ENCODE peak calls at places on chromosome 9, in six cellular contexts. V, Q, M, T, K and I are unnamed samples.

GRCh38 chr9:135152608-135153337 is 65.3 kb downstream of the OLFM1 start:
- DNase-seq in M (no peak), V (no peak), T (peak), K (no peak), Q (peak), I (no peak)

GRCh38 chr9:135356796-135357195 is 122.8 kb upstream of the PPP1R26 start:
- DNase-seq in M (no peak), T (no peak), K (no peak), Q (no peak), V (no peak), I (no peak)

GRCh38 chr9:2853517-2853916 is 9.6 kb upstream of the PUM3 start:
- DNase-seq in K (no peak), M (no peak), T (no peak), Q (no peak), V (no peak), I (no peak)

GRCh38 chr9:88308831-88309230 is 79.4 kb upstream of the SPIN1 start:
- DNase-seq in M (no peak), K (no peak), V (no peak), T (no peak), Q (no peak), I (no peak)

GRCh38 chr9:31089822-31090221 is 1294.6 kb upstream of the ACO1 start:
- DNase-seq in T (no peak), Q (peak), M (no peak), K (no peak), V (peak), I (no peak)

GRCh38 chr9:99326112-99326916 is 104.2 kb downstream of the SEC61B start:
- DNase-seq in K (no peak), M (no peak), Q (no peak), V (no peak), T (no peak), I (no peak)

GRCh38 chr9:122226758-122227575 is 1.8 kb downstream of the LHX6 start:
- DNase-seq in K (no peak), Q (no peak), T (no peak), M (no peak), V (no peak), I (peak)

GRCh38 chr9:130331573-130331972 is 66.0 kb downstream of the HMCN2 start:
- DNase-seq in K (no peak), Q (no peak), M (no peak), V (no peak), T (no peak), I (no peak)

GRCh38 chr9:94874316-94874715 is 147.8 kb downstream of the AOPEP start:
- DNase-seq in M (no peak), V (peak), K (no peak), Q (no peak), T (no peak), I (no peak)

GRCh38 chr9:7368410-7369292 is 430.9 kb downstream of the DMAC1 start:
- DNase-seq in T (no peak), V (no peak), Q (no peak), M (no peak), K (no peak), I (no peak)

GRCh38 chr9:136732446-136733178 is 10.1 kb downstream of the LCN10 start:
- DNase-seq in Q (no peak), T (no peak), V (no peak), M (no peak), K (no peak), I (no peak)

GRCh38 chr9:96136992-96137665 is 164.8 kb downstream of the HSD17B3 start:
- DNase-seq in K (peak), V (peak), Q (no peak), T (no peak), M (no peak), I (peak)

GRCh38 chr9:128920381-128921058 is at the start of gene PHYHD1:
- DNase-seq in M (no peak), T (no peak), K (peak), V (peak), Q (no peak), I (no peak)

GRCh38 chr9:87107072-87107471 is 159.8 kb upstream of the GAS1 start:
- DNase-seq in V (peak), K (peak), M (no peak), Q (no peak), T (no peak), I (no peak)

GRCh38 chr9:17018001-17018491 is 116.8 kb upstream of the CNTLN start:
- DNase-seq in V (peak), K (no peak), T (no peak), M (no peak), Q (no peak), I (no peak)

GRCh38 chr9:98008764-98009163 is 25.6 kb downstream of the ANP32B start:
- DNase-seq in Q (no peak), V (no peak), T (no peak), M (no peak), K (no peak), I (no peak)

DNA sequence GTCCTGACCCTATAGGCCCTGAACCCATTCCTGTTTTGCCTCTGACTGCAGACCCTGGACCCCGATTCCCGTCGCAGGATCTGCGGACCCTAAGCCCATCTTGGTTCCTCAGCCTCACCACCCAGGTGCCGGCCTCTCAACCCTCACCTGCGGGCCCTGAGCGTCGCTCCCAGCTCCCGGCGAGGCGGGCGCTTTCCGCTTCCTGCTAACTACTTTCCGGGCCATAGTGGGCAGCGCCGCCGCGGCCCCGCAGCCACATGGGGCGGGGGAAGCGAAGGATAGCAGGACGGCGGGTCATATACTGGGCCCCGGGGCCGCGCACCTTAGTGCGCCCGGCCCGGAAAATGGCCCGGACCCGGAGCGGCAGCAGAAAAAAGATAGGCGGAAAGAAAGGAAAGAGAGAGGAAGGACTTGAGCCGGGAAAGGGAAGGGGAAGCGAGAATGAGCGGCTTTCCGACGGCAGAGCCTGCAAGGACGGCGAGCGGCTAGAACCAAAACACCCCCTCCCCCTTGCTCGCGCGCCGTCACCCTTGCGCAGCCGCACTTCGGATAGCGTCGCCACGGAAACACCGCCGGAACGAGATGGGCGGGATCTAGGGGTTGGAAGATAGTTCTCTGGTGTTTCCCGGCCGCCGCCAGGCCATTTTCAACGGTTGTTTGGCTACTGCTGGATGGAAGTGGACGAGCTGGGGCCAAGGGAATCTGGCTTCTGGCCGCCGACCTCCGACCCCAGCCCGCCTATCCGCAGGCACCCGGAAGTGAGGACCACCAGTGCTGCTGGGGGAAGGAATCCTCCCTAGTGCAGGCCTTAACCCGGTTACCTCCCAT is at the start of gene DCAF12:
- DNase-seq in T (peak), V (peak), K (peak), Q (peak), M (peak), I (peak)
- TF ChIP-seq CTCF in T (no peak), V (no peak), K (no peak), Q (no peak), M (no peak), I (no peak)

DNA sequence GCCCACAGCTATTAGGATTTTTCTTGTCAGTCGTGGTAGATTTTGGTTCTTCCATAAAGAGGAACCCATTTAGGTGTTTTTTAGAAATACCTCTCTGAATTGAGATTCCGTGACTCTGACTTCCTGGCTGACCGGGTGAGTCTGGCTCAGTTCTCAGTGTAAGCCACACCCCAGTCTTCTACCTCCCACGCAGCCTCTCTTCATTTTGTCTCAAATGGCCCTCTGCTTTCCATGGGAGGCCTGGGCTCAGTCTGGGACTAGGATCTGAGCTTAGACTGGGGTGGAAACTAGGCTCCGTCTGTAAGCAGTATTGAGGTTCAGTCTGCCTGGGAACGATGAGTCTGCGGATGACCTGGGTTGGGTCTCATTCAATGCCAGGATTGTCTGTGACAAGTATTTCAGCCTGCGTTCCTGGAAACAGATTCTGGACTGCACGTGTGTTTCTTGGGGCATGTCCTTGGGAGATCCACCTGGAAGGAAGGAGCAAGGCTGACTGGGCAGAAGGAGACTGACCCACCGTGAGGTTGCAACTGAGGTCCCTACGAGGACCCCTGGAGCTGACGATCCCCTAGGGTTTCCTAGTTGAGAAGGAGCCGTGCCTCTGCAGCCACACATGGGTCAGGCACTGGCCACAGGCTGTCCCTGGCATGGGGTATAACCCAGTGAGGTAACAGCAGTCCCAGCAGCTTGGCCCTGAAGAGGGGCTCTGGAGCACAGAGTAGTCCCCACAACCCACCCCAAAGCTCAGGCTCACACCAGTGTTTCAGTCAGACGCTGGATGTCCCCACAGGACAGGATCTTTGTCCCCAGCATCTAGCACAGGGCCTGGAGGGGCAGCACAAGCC is 12.3 kb upstream of the CRB2 start:
- DNase-seq in T (no peak), K (peak), V (no peak), Q (no peak), M (no peak), I (peak)
- TF ChIP-seq CTCF in T (no peak), K (no peak), V (no peak), Q (no peak), M (no peak), I (no peak)

DNA sequence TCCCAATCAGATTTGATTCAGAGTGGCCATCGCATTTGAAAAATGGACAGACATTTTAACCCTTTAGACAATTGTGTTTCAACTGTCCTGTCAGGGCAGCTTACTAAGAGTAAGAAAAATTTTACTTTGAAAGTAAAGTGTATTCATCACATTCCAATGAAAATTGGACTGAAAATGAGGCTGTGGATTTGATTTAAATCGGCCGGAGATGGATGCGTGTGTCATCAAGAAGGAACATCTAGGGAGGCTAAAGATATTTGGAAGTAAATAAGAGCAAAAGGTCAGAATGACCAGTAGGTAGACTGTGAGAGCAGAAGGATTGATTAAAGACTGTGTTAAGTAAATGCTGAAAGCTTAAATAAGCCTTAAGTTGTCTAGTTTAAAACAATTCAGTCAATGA is 1.5 kb downstream of the ZCCHC7 start:
- DNase-seq in Q (no peak), M (no peak), V (no peak), T (no peak), K (no peak), I (no peak)
- TF ChIP-seq CTCF in Q (no peak), M (no peak), V (no peak), T (no peak), K (peak), I (no peak)

DNA sequence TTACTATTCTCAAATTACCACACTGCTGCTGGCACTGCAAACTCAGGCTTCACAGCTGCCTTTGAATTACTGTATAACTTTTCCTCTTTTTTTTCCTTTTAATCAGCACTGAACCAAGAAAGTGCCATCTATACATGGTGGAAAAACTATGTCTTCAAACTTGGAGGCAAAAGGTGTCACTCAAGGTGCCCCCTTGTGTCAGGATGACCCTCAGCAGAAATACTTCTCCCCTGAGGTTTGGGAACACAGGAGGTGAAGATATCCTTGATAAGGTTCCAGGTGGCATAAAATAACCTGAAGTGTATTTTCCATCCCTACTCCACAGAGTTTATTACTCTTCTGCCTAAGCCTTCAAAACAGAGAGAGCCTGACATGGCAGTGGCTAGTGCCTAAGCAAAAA is 14.5 kb downstream of the FRMD3 start:
- DNase-seq in M (no peak), K (no peak), Q (no peak), V (no peak), T (no peak), I (no peak)
- TF ChIP-seq CTCF in M (no peak), K (no peak), Q (no peak), V (no peak), T (no peak), I (no peak)

GRCh38 chr9:84932915-84933527 is 263.5 kb downstream of the NTRK2 start:
- DNase-seq in K (no peak), M (no peak), Q (no peak), V (peak), T (no peak), I (no peak)
- TF ChIP-seq CTCF in K (no peak), M (peak), Q (no peak), V (no peak), T (peak), I (no peak)

GRCh38 chr9:124263158-124263557 is 5.4 kb downstream of the NEK6 start:
- DNase-seq in K (no peak), V (no peak), M (no peak), Q (no peak), T (no peak), I (no peak)
- TF ChIP-seq CTCF in K (no peak), V (no peak), M (no peak), Q (no peak), T (no peak), I (no peak)

DNA sequence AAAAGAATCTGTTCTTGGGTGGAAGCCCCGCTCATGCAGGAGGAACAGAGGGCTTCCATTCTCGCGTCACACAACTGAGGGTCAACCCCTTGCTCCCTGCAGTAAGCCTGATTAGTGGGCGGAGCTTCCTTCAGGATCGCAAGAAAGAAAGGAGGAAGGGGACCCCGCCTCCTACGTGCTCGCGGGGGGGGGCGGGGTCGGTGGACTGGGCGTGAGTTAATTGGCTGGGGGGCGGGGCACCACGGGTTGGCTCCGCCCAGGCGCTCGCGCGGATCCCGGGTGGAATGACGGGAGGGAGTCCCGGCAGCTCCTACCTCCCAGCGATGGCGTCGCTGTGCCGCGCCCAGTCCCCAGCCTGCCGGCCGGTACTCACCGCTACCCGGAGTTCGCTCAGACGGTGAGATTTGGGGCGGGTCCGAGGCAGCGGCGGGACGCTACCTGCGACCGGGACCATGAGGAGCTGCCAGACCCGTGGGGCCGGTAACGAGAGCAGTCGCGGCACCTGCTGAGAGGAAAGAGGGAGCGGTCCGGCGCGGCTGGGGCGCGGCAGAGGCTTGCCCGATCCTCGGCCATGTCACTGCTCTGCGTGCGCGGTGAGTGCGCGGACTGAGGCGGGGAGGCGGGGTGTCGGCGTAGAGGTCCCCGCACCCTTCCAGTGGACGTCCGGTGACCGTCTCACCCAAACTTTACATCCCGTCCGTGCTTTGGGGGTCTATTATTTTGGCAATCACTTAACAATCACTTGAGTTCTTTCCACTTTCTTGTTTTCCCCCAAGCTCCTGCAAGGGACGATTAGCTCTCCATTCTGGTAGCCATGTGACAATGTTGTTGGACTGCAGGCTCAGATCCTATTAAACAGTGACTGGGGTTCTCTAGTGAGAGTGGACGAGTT is at the start of gene UNC13B:
- DNase-seq in V (peak), Q (peak), T (peak), M (peak), K (peak), I (peak)
- TF ChIP-seq CTCF in V (peak), Q (no peak), T (no peak), M (peak), K (no peak), I (no peak)

DNA sequence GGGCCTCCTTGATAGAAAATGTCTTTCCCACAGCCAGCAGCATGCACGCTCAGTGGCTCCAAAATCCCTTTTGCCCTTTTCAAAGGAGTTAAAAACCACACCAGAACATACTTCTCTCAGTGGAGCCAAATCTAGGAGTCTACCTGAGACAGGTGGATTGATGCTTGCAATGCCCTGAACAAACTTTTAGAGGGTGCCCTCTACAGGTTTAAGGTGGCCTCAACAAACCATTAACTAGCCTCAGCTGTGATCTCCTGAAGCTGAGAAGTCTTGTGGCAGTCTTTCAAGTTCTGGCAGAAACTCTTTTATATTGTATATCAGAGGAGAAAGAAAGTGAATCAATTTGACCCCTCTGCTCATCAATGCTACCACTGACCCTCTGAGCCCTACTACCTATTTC is 125.4 kb downstream of the MED27 start:
- DNase-seq in Q (peak), V (no peak), T (peak), K (peak), M (no peak), I (no peak)
- TF ChIP-seq CTCF in Q (no peak), V (peak), T (peak), K (peak), M (peak), I (no peak)